ENCODE peak calls at places on chromosomes 2 and 18, in nine cellular contexts. J, S, I, N, L, C, W, Q and P are unnamed samples.

GRCh38 chr2:101520246-101520645 is 45.3 kb upstream of the RFX8 start:
- DNase-seq in J (peak), S (no peak), I (no peak), N (no peak), L (peak), C (no peak), W (no peak), Q (no peak), P (no peak)

GRCh38 chr2:47490406-47490805 is 87.5 kb downstream of the MSH2 start:
- DNase-seq in J (no peak), S (no peak), I (no peak), N (no peak), L (peak), C (no peak), W (no peak), Q (no peak), P (no peak)

GRCh38 chr2:149089068-149089467 is 50.6 kb downstream of the LYPD6B start:
- DNase-seq in J (no peak), S (no peak), I (no peak), N (no peak), L (no peak), C (no peak), W (no peak), Q (no peak), P (no peak)

GRCh38 chr2:187718092-187718491 is 163.9 kb upstream of the TFPI start:
- DNase-seq in J (no peak), S (no peak), I (no peak), N (no peak), L (no peak), C (no peak), W (no peak), Q (no peak), P (no peak)

GRCh38 chr2:132797551-132797950 is 127.5 kb upstream of the LYPD1 start:
- DNase-seq in J (peak), S (no peak), I (no peak), N (no peak), L (peak), C (no peak), W (no peak), Q (peak), P (no peak)

GRCh38 chr18:12946549-12947354 is 1.1 kb upstream of the SEH1L start:
- DNase-seq in J (peak), S (peak), I (peak), N (peak), L (peak), C (no peak), W (no peak), Q (peak), P (peak)

GRCh38 chr2:52220393-52220792 is 1188.5 kb upstream of the NRXN1 start:
- DNase-seq in J (no peak), S (peak), I (peak), N (peak), L (no peak), C (no peak), W (no peak), Q (no peak), P (no peak)

GRCh38 chr2:121241466-121241865 is 43.5 kb downstream of the TFCP2L1 start:
- DNase-seq in J (no peak), S (no peak), I (no peak), N (no peak), L (no peak), C (no peak), W (no peak), Q (no peak), P (no peak)

GRCh38 chr2:74544634-74545033 is 9.1 kb downstream of the LOXL3 start:
- DNase-seq in J (no peak), S (no peak), I (no peak), N (no peak), L (no peak), C (no peak), W (no peak), Q (no peak), P (peak)

DNA sequence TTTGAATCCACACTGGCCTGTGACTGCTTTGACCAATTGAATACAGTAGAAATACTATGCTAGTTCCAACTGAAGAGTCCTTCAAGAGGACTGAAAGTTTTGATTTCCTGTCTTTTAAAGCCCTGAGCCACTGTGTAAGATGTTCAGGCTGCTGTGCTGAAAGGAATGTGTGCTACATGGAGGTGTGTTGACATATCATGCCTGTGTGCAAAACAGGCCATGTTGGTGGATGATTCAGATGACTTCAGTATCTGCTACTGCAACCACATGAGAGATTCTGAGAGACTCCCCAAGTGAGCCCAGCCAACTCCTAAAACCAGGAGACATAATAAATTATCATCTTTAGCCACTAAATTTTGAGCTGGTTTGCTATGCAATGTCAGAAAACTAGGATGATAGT is 662.9 kb downstream of the ZEB2 start:
- DNase-seq in J (no peak), S (no peak), I (no peak), N (no peak), L (peak), C (no peak), W (no peak), Q (no peak), P (no peak)
- TF ChIP-seq CTCF in J (no peak), S (no peak), I (no peak), N (no peak), L (no peak), C (no peak), W (no peak), Q (no peak), P (no peak)

GRCh38 chr2:176093889-176094232 is 1.3 kb downstream of the HOXD13 start:
- DNase-seq in J (no peak), S (no peak), I (no peak), N (no peak), L (no peak), C (no peak), W (no peak), Q (no peak), P (no peak)

GRCh38 chr2:176092270-176093144 is at the start of gene HOXD13:
- DNase-seq in J (no peak), S (no peak), I (no peak), N (peak), L (no peak), C (no peak), W (no peak), Q (no peak), P (no peak)

GRCh38 chr2:176091329-176092258 is 927 bp upstream of the HOXD13 start:
- DNase-seq in J (no peak), S (no peak), I (no peak), N (no peak), L (no peak), C (no peak), W (no peak), Q (no peak), P (no peak)

GRCh38 chr2:176094307-176094706 is 1.8 kb downstream of the HOXD13 start:
- DNase-seq in J (no peak), S (no peak), I (no peak), N (no peak), L (no peak), C (no peak), W (no peak), Q (no peak), P (no peak)

GRCh38 chr2:176093145-176093888 is 796 bp downstream of the HOXD13 start:
- DNase-seq in J (no peak), S (no peak), I (no peak), N (peak), L (no peak), C (no peak), W (no peak), Q (no peak), P (no peak)
- TF ChIP-seq CTCF in J (no peak), S (no peak), I (no peak), N (no peak), L (no peak), C (no peak), W (peak), Q (peak), P (no peak)

GRCh38 chr18:11512096-11513030 is 97.0 kb upstream of the SLC35G4 start:
- DNase-seq in J (no peak), S (no peak), I (peak), N (no peak), L (no peak), C (no peak), W (no peak), Q (no peak), P (no peak)
- TF ChIP-seq CTCF in J (peak), S (peak), I (peak), N (no peak), L (peak), C (no peak), W (peak), Q (peak), P (no peak)

GRCh38 chr2:158756331-158756730 is 38.8 kb upstream of the DAPL1 start:
- DNase-seq in J (no peak), S (no peak), I (no peak), N (no peak), L (no peak), C (no peak), W (no peak), Q (no peak), P (no peak)

GRCh38 chr2:158755310-158755709 is 39.8 kb upstream of the DAPL1 start:
- DNase-seq in J (no peak), S (no peak), I (no peak), N (no peak), L (no peak), C (no peak), W (no peak), Q (no peak), P (no peak)

GRCh38 chr2:158756976-158757375 is 38.1 kb upstream of the DAPL1 start:
- DNase-seq in J (peak), S (no peak), I (no peak), N (no peak), L (peak), C (no peak), W (no peak), Q (no peak), P (peak)

GRCh38 chr2:158754303-158754611 is 40.9 kb upstream of the DAPL1 start:
- DNase-seq in J (no peak), S (no peak), I (no peak), N (no peak), L (no peak), C (no peak), W (no peak), Q (no peak), P (no peak)

DNA sequence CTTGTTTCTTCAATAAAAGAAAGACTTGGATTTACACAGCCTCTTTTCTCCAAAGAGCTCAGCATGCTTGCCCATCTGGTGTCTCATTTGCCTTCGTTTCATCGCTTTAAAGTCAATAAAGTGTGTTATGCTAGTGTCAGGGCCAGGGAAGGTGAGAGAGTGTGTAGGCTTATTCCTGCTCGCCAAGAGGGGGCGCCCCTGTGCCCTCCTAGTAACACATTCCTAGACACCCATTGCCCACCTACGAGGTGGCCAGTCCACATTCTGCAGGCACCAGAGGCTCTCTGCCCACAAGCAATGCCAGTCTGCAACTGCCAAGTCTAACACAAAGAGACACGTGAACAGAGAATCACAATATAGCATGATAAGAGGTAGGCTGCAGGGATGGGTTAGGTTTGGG is 39.4 kb upstream of the DAPL1 start:
- DNase-seq in J (no peak), S (no peak), I (no peak), N (no peak), L (no peak), C (no peak), W (no peak), Q (no peak), P (peak)
- TF ChIP-seq CTCF in J (peak), S (peak), I (peak), N (no peak), L (peak), C (no peak), W (peak), Q (peak), P (no peak)

DNA sequence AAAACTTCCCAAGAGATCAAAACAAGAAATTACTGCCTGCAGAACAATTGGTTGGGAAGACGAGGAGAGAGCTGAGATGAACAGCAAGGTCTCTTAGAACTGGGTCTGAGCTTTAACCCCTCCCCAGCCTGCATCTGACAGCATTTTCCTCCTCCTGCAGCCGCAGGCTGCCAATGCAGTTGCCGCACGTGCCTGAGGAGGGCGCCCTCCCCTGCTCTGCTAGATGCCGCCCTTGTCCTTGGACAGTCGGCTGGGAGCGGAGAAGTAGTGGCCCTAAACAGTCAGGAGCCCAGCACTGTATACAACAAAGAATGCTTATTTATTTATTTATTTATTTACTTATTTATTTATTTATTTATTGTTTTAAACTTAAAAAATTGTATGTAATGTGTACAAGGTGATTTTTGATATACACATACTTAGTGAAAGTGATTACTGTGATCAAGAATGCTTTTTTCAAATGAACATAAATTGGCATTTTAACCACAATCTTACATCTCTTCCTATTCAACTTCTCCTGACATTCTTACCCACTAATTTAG is 776.4 kb downstream of the TSN start:
- DNase-seq in J (no peak), S (no peak), I (no peak), N (no peak), L (no peak), C (no peak), W (no peak), Q (no peak), P (no peak)
- TF ChIP-seq CTCF in J (peak), S (no peak), I (no peak), N (no peak), L (no peak), C (no peak), W (peak), Q (no peak), P (no peak)

GRCh38 chr2:224734949-224735348 is 18.8 kb upstream of the CCDC195 start:
- DNase-seq in J (no peak), S (no peak), I (no peak), N (no peak), L (no peak), C (peak), W (no peak), Q (no peak), P (no peak)

GRCh38 chr2:224723606-224724217 is 7.5 kb upstream of the CCDC195 start:
- DNase-seq in J (peak), S (no peak), I (no peak), N (no peak), L (peak), C (no peak), W (no peak), Q (no peak), P (no peak)

GRCh38 chr2:224729435-224729834 is 13.3 kb upstream of the CCDC195 start:
- DNase-seq in J (no peak), S (no peak), I (no peak), N (no peak), L (no peak), C (no peak), W (no peak), Q (no peak), P (no peak)
- TF ChIP-seq CTCF in J (no peak), S (no peak), I (no peak), N (no peak), L (no peak), C (no peak), W (no peak), Q (no peak), P (no peak)

DNA sequence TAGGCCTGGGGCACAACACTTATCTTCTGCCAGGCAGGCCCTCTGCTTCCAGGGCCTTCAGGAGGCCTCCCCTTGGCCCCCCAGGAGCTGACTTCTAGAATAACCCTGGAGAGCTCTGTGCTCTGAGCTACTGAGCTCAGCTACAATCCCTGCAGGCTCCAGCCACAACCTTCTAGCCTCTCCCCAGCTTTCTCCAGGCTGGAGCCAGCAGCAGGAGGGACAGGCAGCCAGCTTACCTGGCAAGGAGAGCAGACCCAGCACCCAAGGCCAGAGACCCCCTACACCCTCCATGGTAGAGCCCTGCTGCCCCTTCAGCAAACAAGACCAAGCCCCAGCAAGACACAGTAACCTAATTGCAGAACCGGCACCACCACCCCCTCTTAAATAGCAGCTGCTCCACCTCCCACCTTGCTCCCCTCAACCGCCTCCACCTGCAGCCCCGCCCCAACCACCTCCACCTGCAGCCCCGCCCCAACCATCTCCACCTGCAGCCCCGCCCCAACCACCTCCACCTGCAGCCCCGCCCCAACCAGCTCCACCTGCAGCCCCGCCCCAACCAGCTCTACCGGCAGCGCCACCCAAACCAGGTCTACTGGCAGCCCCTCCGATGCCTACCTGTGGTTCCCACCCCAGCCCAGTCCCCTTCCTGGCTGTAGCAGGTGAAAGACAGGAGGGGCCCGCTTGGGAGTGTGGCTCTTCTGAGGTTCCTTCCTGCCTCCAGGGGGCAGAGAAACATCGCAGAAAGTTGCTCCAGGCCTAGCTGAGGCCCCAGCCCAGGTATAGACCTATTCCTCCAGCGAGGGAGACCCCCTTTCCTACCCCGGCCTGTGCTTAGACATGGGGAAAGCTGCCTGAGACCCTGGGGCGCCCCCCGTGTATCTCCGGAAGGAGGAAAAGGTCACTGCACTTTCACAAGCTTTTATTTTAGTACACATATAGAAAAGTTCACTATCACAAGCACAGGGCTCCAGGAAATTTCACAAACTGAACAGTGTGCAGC is at the start of gene ASTL:
- DNase-seq in J (no peak), S (peak), I (peak), N (peak), L (peak), C (peak), W (peak), Q (no peak), P (peak)
- TF ChIP-seq CTCF in J (peak), S (peak), I (peak), N (no peak), L (peak), C (peak), W (peak), Q (peak), P (peak)

GRCh38 chr2:79666430-79666829 is 153.6 kb downstream of the CTNNA2 start:
- DNase-seq in J (no peak), S (no peak), I (no peak), N (no peak), L (no peak), C (no peak), W (no peak), Q (no peak), P (no peak)

DNA sequence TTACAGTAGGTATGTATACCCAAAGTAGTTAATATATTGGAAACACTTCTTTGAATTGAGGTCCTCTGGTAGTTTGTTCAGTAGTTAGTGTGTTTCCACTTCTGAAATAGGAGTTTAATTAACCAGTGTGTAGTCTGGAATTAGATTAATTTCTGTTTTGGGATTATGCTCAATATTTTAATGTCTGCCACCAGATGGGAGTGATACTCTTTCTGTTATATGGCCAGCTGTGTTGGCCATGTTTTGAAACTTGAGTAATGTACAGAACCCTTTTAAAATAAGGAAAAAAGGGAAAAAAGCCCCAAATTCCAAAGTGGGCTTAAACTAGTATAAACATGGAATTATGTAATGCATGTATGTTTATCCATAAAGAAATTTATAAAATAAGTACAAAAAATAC is 147.7 kb downstream of the CTNNA2 start:
- DNase-seq in J (no peak), S (no peak), I (no peak), N (no peak), L (peak), C (no peak), W (no peak), Q (no peak), P (no peak)
- TF ChIP-seq CTCF in J (no peak), S (no peak), I (no peak), N (no peak), L (no peak), C (no peak), W (peak), Q (no peak), P (no peak)

DNA sequence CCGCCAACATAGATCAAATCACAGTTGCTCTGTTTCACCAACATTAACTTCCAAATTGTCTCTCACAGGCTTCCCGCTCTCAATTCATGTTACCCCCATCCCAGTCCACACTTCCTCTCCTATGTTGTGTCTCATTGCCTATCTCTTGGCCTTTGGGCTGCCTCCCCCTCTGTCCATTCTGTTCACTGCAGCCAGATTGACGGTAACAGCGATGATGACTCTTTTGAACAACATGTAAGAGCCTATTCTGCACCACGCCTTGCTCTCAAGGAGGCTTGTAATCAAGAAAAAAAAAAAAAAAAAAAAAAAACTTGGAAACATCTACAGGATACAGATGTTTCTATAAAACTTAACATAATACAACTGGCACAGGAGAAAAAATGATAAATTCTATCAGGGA is 77.3 kb upstream of the RMDN2 start:
- DNase-seq in J (no peak), S (no peak), I (no peak), N (no peak), L (no peak), C (no peak), W (no peak), Q (no peak), P (no peak)
- TF ChIP-seq CTCF in J (no peak), S (no peak), I (no peak), N (no peak), L (no peak), C (no peak), W (no peak), Q (no peak), P (no peak)